ENCODE peak calls at places on chromosomes 13 and 19, in five cellular contexts. K, P, W, B and L are unnamed samples.

GRCh38 chr19:33468361-33469170 is 53.0 kb downstream of the PEPD start:
- DNase-seq in K (no peak), P (no peak), W (no peak), B (no peak), L (no peak)

GRCh38 chr13:48891586-48891985 is 84.1 kb upstream of the FNDC3A start:
- DNase-seq in K (no peak), P (peak), W (no peak), B (no peak), L (no peak)

GRCh38 chr13:89027694-89028306 is 1356.6 kb downstream of the SLITRK5 start:
- DNase-seq in K (no peak), P (no peak), W (no peak), B (no peak), L (no peak)

GRCh38 chr19:45505151-45505995 is 1.9 kb upstream of the VASP start:
- DNase-seq in K (no peak), P (no peak), W (no peak), B (no peak), L (no peak)

GRCh38 chr13:24540236-24541126 is 27.9 kb upstream of the PARP4 start:
- DNase-seq in K (no peak), P (no peak), W (peak), B (no peak), L (peak)

GRCh38 chr19:49128545-49129237 is 9.3 kb downstream of the PPFIA3 start:
- DNase-seq in K (no peak), P (no peak), W (no peak), B (no peak), L (no peak)

GRCh38 chr19:29031216-29031615 is 181.7 kb downstream of the UQCRFS1 start:
- DNase-seq in K (no peak), P (no peak), W (no peak), B (no peak), L (no peak)

GRCh38 chr13:110476220-110476617 is 85.3 kb downstream of the RAB20 start:
- DNase-seq in K (no peak), P (no peak), W (no peak), B (no peak), L (no peak)

GRCh38 chr19:45476349-45476717 is 8.5 kb downstream of the FOSB start:
- DNase-seq in K (no peak), P (no peak), W (no peak), B (no peak), L (no peak)

GRCh38 chr13:36533806-36534205 is 101.5 kb downstream of the CCNA1 start:
- DNase-seq in K (no peak), P (peak), W (no peak), B (no peak), L (no peak)

GRCh38 chr13:32988588-32989256 is 27.5 kb upstream of the KL start:
- DNase-seq in K (no peak), P (no peak), W (no peak), B (no peak), L (no peak)

GRCh38 chr13:97222934-97223710 is 989 bp downstream of the MBNL2 start:
- DNase-seq in K (no peak), P (peak), W (no peak), B (no peak), L (no peak)

GRCh38 chr13:51768976-51769375 is 35.0 kb downstream of the DHRS12 start:
- DNase-seq in K (no peak), P (no peak), W (no peak), B (no peak), L (no peak)

GRCh38 chr13:48210178-48210577 is 22.8 kb upstream of the ITM2B start:
- DNase-seq in K (no peak), P (peak), W (no peak), B (peak), L (no peak)

GRCh38 chr19:37905936-37906867 is at the start of gene WDR87:
- DNase-seq in K (peak), P (peak), W (no peak), B (no peak), L (peak)
- TF ChIP-seq CTCF in K (no peak), P (no peak), W (no peak), B (no peak), L (peak)

GRCh38 chr19:16445238-16446107 is 26.3 kb downstream of the EPS15L1 start:
- DNase-seq in K (no peak), P (peak), W (no peak), B (no peak), L (no peak)
- TF ChIP-seq CTCF in K (no peak), P (peak), W (no peak), B (no peak), L (no peak)

DNA sequence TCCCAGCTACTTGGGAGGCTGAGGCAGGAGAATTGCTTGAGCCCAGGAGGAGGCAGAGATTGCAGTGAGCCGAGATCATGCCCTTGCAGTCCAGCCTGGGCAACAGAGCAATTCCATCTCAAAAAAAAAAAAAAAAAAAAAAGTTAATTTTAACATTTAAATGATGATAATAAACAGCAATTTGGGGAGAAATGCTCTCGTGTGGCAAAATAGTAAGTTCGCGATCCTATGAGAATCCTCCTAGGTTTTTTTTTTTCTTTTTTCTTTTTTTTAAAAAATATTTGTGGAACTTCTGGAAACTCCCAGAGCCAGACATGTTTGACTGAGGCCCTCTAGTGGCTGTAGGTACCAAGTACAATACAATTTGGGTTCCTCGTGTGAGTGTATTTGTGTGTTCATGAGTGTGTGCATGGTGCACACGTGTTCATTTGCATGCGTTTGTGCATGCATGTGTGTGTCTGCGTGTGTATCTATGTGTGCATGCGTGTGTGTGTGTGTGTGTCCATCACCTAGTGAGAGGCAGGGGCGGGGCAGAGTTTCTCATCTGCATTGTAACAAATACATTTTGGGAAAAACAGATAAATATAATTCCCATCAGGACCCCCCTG is 31.2 kb downstream of the TMPRSS9 start:
- DNase-seq in K (peak), P (peak), W (peak), B (peak), L (peak)
- TF ChIP-seq CTCF in K (peak), P (peak), W (peak), B (peak), L (peak)

DNA sequence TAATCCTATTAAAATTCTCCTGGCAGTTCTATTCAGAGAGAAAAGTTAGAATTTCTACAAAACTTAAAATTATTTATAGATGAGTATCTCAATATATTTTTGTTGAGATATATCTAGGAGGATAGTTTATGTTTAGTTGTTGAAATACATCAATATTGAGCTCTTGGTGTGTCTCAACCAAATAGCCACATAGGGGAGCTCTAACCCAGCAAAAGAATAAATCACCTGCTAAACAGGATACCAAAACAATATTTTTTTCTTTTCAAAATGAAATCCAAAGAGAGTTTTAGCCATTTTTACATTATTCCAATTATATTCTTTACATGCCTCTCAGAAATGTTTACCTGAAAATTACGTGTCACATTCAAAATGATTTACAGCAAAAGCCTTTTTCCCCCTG is 954.7 kb downstream of the SLITRK6 start:
- DNase-seq in K (no peak), P (peak), W (peak), B (no peak), L (no peak)
- TF ChIP-seq CTCF in K (no peak), P (peak), W (no peak), B (peak), L (peak)

DNA sequence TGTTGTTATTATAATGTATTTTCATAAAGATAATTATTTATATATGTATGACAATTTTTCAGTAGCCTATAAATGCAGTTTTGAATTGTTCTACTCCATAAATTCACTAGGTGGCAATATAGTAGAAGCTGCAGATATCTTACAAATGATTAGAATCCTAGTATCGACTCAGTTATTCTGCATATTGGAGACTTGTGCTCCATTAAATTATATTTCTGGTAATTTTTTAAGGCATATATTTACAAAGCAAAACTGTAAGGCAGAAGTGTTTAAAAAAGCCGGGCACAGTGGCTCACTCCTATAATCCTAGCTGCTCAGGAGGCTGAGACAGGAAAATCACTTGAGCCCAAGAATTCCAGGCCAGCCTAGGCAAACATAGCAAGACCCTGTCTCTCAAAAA is 58.7 kb downstream of the DPY19L3 start:
- DNase-seq in K (no peak), P (peak), W (no peak), B (no peak), L (no peak)
- TF ChIP-seq CTCF in K (no peak), P (peak), W (peak), B (peak), L (no peak)

GRCh38 chr19:36489139-36489919 is at the start of gene ZNF566:
- DNase-seq in K (peak), P (peak), W (peak), B (peak), L (peak)
- TF ChIP-seq CTCF in K (no peak), P (no peak), W (no peak), B (peak), L (no peak)

DNA sequence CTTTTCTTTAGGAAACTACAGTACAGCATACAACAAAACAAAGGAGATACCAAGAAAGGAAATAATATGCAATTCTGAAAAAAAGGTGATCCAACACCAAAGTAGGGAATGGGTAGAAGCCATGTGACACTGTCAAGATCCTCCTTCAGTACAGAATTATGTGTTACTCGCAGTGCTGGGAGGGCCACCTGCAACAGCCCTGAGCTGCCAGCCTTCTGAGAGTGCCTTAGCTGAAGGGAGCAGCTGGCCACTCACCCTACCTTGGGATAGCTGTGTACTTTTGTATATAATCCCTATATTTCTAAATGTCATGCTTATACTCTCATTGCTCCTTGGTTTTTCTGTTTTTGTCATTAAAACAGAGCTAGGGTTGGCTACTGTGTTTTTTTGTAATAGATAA is 1518.2 kb upstream of the PCDH20 start:
- DNase-seq in K (no peak), P (no peak), W (peak), B (no peak), L (no peak)
- TF ChIP-seq CTCF in K (no peak), P (no peak), W (no peak), B (no peak), L (no peak)

DNA sequence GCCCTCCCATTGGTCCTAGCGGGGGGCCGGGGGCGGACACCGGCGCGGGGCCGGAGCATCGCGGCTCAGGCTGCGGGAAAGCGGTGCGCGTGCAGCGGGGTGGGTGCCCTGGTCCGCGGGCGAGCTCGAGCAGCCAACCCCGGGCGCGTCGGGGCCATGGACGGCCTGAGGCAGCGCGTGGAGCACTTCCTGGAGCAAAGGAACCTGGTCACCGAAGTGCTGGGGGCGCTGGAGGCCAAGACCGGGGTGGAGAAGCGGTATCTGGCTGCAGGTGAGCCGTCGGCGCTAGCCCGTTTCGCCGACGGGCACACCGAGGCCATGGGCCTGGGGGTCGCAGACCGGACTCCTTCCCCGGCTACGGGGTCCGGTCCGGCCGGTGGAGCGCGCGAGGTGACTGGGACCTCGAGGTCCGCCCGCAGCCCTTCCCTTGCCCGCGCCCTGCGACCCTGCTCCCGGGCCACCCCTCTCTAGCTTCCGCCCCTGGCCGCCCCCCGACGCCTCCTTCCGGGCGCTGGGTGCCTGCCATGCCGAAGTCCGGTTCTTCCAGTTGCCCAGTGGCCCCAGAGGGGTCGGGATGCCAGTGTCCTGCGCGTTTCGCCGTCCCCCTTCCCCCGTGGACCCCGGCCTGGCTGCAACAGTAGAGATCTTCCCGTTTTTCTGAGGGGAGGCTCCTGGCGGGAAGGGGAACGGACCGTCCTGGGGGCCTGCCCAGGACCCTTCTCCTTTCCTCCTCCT is at the start of gene REEP6:
- DNase-seq in K (peak), P (no peak), W (no peak), B (no peak), L (no peak)
- TF ChIP-seq CTCF in K (no peak), P (no peak), W (no peak), B (no peak), L (no peak)